ENCODE peak calls at places on chromosome 7, in seven cellular contexts. One of them, this sample, is unnamed.

GRCh38 chr7:101094791-101095375 is 9.6 kb downstream of the TRIM56 start:
- DNase-seq in right lobe of liver: peak
- DNase-seq in thyroid gland: peak
- DNase-seq in NB4: peak
- DNase-seq in sigmoid colon: peak
- DNase-seq in heart left ventricle: peak
- DNase-seq in prostate gland: no peak
- DNase-seq in this sample: no peak

GRCh38 chr7:142111509-142111908 is at the start of gene MGAM2:
- DNase-seq in right lobe of liver: no peak
- DNase-seq in thyroid gland: no peak
- DNase-seq in NB4: no peak
- DNase-seq in sigmoid colon: no peak
- DNase-seq in heart left ventricle: no peak
- DNase-seq in prostate gland: no peak
- DNase-seq in this sample: no peak

GRCh38 chr7:36207451-36208291 is 54.6 kb downstream of the EEPD1 start:
- DNase-seq in right lobe of liver: peak
- DNase-seq in thyroid gland: peak
- DNase-seq in NB4: peak
- DNase-seq in sigmoid colon: peak
- DNase-seq in heart left ventricle: peak
- DNase-seq in prostate gland: no peak
- DNase-seq in this sample: peak

GRCh38 chr7:414681-415560 is 104.7 kb downstream of the PDGFA start:
- DNase-seq in right lobe of liver: peak
- DNase-seq in thyroid gland: no peak
- DNase-seq in NB4: no peak
- DNase-seq in sigmoid colon: peak
- DNase-seq in heart left ventricle: no peak
- DNase-seq in prostate gland: no peak
- DNase-seq in this sample: no peak

GRCh38 chr7:28104811-28105210 is 75.8 kb downstream of the JAZF1 start:
- DNase-seq in right lobe of liver: no peak
- DNase-seq in thyroid gland: no peak
- DNase-seq in NB4: no peak
- DNase-seq in sigmoid colon: no peak
- DNase-seq in heart left ventricle: no peak
- DNase-seq in prostate gland: no peak
- DNase-seq in this sample: no peak

GRCh38 chr7:96827701-96828100 is 118.1 kb upstream of the SEM1 start:
- DNase-seq in right lobe of liver: no peak
- DNase-seq in thyroid gland: no peak
- DNase-seq in NB4: no peak
- DNase-seq in sigmoid colon: no peak
- DNase-seq in heart left ventricle: no peak
- DNase-seq in prostate gland: no peak
- DNase-seq in this sample: no peak

GRCh38 chr7:2477447-2478386 is 1.5 kb upstream of the GRIFIN start:
- DNase-seq in right lobe of liver: peak
- DNase-seq in thyroid gland: peak
- DNase-seq in NB4: peak
- DNase-seq in sigmoid colon: no peak
- DNase-seq in heart left ventricle: peak
- DNase-seq in prostate gland: peak
- DNase-seq in this sample: peak

GRCh38 chr7:101121996-101122932 is 4.6 kb upstream of the SERPINE1 start:
- DNase-seq in right lobe of liver: peak
- DNase-seq in thyroid gland: peak
- DNase-seq in NB4: no peak
- DNase-seq in sigmoid colon: peak
- DNase-seq in heart left ventricle: peak
- DNase-seq in prostate gland: no peak
- DNase-seq in this sample: peak

GRCh38 chr7:131232768-131233167 is 94.9 kb upstream of the MKLN1 start:
- DNase-seq in right lobe of liver: no peak
- DNase-seq in thyroid gland: no peak
- DNase-seq in NB4: no peak
- DNase-seq in sigmoid colon: no peak
- DNase-seq in heart left ventricle: no peak
- DNase-seq in prostate gland: no peak
- DNase-seq in this sample: no peak

GRCh38 chr7:115980175-115980574 is 50.4 kb downstream of the TFEC start:
- DNase-seq in right lobe of liver: no peak
- DNase-seq in thyroid gland: no peak
- DNase-seq in NB4: no peak
- DNase-seq in sigmoid colon: no peak
- DNase-seq in heart left ventricle: no peak
- DNase-seq in prostate gland: no peak
- DNase-seq in this sample: no peak

GRCh38 chr7:81267508-81267907 is 348.7 kb upstream of the SEMA3C start:
- DNase-seq in right lobe of liver: no peak
- DNase-seq in thyroid gland: no peak
- DNase-seq in NB4: peak
- DNase-seq in sigmoid colon: no peak
- DNase-seq in heart left ventricle: no peak
- DNase-seq in prostate gland: no peak
- DNase-seq in this sample: no peak

GRCh38 chr7:75546272-75547015 is 54.3 kb downstream of the SPDYE5 start:
- DNase-seq in right lobe of liver: no peak
- DNase-seq in thyroid gland: no peak
- DNase-seq in NB4: no peak
- DNase-seq in sigmoid colon: no peak
- DNase-seq in heart left ventricle: no peak
- DNase-seq in prostate gland: no peak
- DNase-seq in this sample: no peak

GRCh38 chr7:39413866-39414668 is 152.1 kb upstream of the YAE1 start:
- DNase-seq in right lobe of liver: peak
- DNase-seq in thyroid gland: peak
- DNase-seq in NB4: peak
- DNase-seq in sigmoid colon: peak
- DNase-seq in heart left ventricle: peak
- DNase-seq in prostate gland: peak
- DNase-seq in this sample: peak

GRCh38 chr7:4436361-4436899 is 245.7 kb upstream of the FOXK1 start:
- DNase-seq in right lobe of liver: no peak
- DNase-seq in thyroid gland: no peak
- DNase-seq in NB4: no peak
- DNase-seq in sigmoid colon: no peak
- DNase-seq in heart left ventricle: no peak
- DNase-seq in prostate gland: no peak
- DNase-seq in this sample: no peak

GRCh38 chr7:106947244-106947728 is 82.2 kb downstream of the PIK3CG start:
- DNase-seq in right lobe of liver: no peak
- DNase-seq in thyroid gland: peak
- DNase-seq in NB4: peak
- DNase-seq in sigmoid colon: no peak
- DNase-seq in heart left ventricle: peak
- DNase-seq in prostate gland: peak
- DNase-seq in this sample: peak

GRCh38 chr7:1787241-1787640 is 117.2 kb downstream of the ELFN1 start:
- DNase-seq in right lobe of liver: no peak
- DNase-seq in thyroid gland: no peak
- DNase-seq in NB4: no peak
- DNase-seq in sigmoid colon: peak
- DNase-seq in heart left ventricle: no peak
- DNase-seq in prostate gland: no peak
- DNase-seq in this sample: no peak

GRCh38 chr7:39624935-39625694 is 1.7 kb downstream of the RALA start:
- DNase-seq in right lobe of liver: no peak
- DNase-seq in thyroid gland: no peak
- DNase-seq in NB4: peak
- DNase-seq in sigmoid colon: no peak
- DNase-seq in heart left ventricle: no peak
- DNase-seq in prostate gland: no peak
- DNase-seq in this sample: no peak

GRCh38 chr7:156402255-156402654 is 238.3 kb upstream of the RNF32 start:
- DNase-seq in right lobe of liver: no peak
- DNase-seq in thyroid gland: no peak
- DNase-seq in NB4: no peak
- DNase-seq in sigmoid colon: no peak
- DNase-seq in heart left ventricle: no peak
- DNase-seq in prostate gland: no peak
- DNase-seq in this sample: peak

GRCh38 chr7:30433082-30433481 is 45.5 kb downstream of the NOD1 start:
- DNase-seq in right lobe of liver: no peak
- DNase-seq in thyroid gland: peak
- DNase-seq in NB4: peak
- DNase-seq in sigmoid colon: peak
- DNase-seq in heart left ventricle: peak
- DNase-seq in prostate gland: peak
- DNase-seq in this sample: no peak

GRCh38 chr7:135282621-135283295 is 49.1 kb downstream of the STRA8 start:
- DNase-seq in right lobe of liver: no peak
- DNase-seq in thyroid gland: no peak
- DNase-seq in NB4: no peak
- DNase-seq in sigmoid colon: no peak
- DNase-seq in heart left ventricle: no peak
- DNase-seq in prostate gland: no peak
- DNase-seq in this sample: peak

GRCh38 chr7:103065666-103066065 is 8.9 kb downstream of the FBXL13 start:
- DNase-seq in right lobe of liver: peak
- DNase-seq in thyroid gland: peak
- DNase-seq in NB4: peak
- DNase-seq in sigmoid colon: no peak
- DNase-seq in heart left ventricle: no peak
- DNase-seq in prostate gland: no peak
- DNase-seq in this sample: no peak

DNA sequence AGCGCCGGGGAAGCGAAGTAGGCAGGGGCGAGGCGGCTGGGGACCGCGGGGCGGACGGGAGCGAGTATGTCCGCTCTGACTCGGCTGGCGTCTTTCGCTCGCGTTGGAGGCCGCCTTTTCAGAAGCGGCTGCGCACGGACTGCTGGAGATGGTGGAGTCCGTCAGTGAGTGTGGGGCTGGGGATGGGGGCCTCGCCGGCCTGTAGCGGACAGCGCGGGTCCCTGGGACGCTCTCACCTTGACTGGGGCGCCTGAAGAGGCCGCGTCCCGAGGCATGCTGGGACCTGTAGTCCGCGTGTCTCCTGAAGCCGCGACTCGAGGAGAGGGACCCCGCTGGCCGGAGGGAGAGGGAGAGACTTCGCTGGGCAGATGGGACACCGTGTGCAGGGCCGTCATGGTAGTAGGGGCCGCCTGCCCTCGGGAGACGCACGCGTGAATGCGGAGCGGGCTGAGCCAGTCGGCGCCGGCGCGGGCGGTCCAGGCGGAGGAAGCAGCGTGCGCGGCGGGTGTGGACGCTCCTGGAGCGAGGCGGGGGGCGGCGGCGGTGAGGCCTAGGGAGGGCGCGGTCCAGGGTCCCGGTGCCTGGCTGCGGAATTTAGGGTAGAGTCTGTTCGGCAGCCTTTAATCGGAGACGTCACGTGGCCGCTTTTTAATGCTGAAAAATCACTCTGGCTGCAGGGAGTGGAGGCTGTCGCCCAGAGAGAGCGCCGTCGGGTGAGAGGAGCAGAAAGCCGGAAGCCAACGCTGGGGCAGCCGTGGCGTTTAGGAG is at the start of gene NDUFB2:
- DNase-seq in right lobe of liver: peak
- DNase-seq in thyroid gland: peak
- DNase-seq in NB4: peak
- DNase-seq in sigmoid colon: peak
- DNase-seq in heart left ventricle: peak
- DNase-seq in prostate gland: peak
- DNase-seq in this sample: peak
- TF ChIP-seq POLR2A in right lobe of liver: peak
- TF ChIP-seq POLR2A in thyroid gland: peak
- TF ChIP-seq POLR2A in NB4: peak
- TF ChIP-seq POLR2A in sigmoid colon: peak
- TF ChIP-seq POLR2A in heart left ventricle: no peak
- TF ChIP-seq POLR2A in prostate gland: peak
- TF ChIP-seq POLR2A in this sample: peak

DNA sequence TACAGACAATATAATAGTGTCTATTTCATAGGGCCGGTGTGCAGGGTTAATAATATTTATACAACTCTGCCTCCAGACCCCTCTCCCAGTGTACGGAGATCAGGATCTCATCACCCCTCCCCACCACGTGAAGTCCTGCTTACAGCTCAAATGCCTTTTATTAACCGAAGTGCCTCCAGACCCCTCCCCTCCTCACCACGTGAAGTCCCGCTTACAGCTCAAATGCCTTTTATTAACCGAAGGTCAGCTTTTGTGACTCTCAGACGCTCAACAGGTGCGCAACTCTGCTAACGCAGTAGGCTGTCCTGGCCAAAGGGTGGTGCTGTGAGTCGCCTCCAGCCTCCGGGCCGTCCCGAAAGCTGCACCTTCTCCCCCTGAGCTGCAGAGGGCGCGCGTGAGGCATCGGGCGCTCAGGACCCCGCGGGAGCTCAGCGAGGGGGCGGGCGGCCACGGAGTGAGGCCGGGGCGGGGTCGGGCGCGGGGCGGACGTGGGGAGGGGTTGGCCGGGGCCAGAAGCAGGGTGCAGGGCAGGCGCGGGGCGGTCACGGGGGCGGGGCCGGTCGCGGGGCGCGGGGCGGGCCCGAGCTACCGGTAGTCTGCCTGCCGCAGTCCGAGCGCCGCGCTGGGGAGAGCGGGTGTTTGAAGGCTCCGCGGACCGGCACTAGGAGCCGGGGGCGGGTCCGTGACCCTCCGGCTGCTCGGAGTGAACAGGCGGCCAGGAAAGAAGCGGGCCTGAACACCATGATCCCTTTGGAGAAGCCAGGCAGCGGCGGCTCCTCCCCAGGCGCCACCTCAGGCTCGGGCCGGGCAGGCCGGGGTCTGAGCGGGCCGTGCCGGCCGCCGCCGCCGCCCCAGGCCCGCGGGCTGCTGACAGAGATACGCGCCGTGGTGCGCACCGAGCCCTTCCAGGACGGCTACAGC is at the start of gene STK17A:
- DNase-seq in right lobe of liver: peak
- DNase-seq in thyroid gland: peak
- DNase-seq in NB4: peak
- DNase-seq in sigmoid colon: peak
- DNase-seq in heart left ventricle: peak
- DNase-seq in prostate gland: peak
- DNase-seq in this sample: peak
- TF ChIP-seq POLR2A in right lobe of liver: peak
- TF ChIP-seq POLR2A in thyroid gland: peak
- TF ChIP-seq POLR2A in NB4: peak
- TF ChIP-seq POLR2A in sigmoid colon: no peak
- TF ChIP-seq POLR2A in heart left ventricle: no peak
- TF ChIP-seq POLR2A in prostate gland: peak
- TF ChIP-seq POLR2A in this sample: peak

GRCh38 chr7:74289018-74289659 is at the start of gene CLIP2:
- DNase-seq in right lobe of liver: peak
- DNase-seq in thyroid gland: peak
- DNase-seq in NB4: peak
- DNase-seq in sigmoid colon: peak
- DNase-seq in heart left ventricle: peak
- DNase-seq in prostate gland: peak
- DNase-seq in this sample: peak
- TF ChIP-seq POLR2A in right lobe of liver: peak
- TF ChIP-seq POLR2A in thyroid gland: no peak
- TF ChIP-seq POLR2A in NB4: peak
- TF ChIP-seq POLR2A in sigmoid colon: no peak
- TF ChIP-seq POLR2A in heart left ventricle: no peak
- TF ChIP-seq POLR2A in prostate gland: peak
- TF ChIP-seq POLR2A in this sample: peak

GRCh38 chr7:52691257-52691656 is 344.2 kb upstream of the POM121L12 start:
- DNase-seq in right lobe of liver: no peak
- DNase-seq in thyroid gland: no peak
- DNase-seq in NB4: no peak
- DNase-seq in sigmoid colon: no peak
- DNase-seq in heart left ventricle: no peak
- DNase-seq in prostate gland: no peak
- DNase-seq in this sample: no peak

GRCh38 chr7:52696183-52696582 is 339.2 kb upstream of the POM121L12 start:
- DNase-seq in right lobe of liver: no peak
- DNase-seq in thyroid gland: no peak
- DNase-seq in NB4: no peak
- DNase-seq in sigmoid colon: no peak
- DNase-seq in heart left ventricle: no peak
- DNase-seq in prostate gland: no peak
- DNase-seq in this sample: no peak
- TF ChIP-seq POLR2A in right lobe of liver: no peak
- TF ChIP-seq POLR2A in thyroid gland: no peak
- TF ChIP-seq POLR2A in NB4: no peak
- TF ChIP-seq POLR2A in sigmoid colon: no peak
- TF ChIP-seq POLR2A in heart left ventricle: no peak
- TF ChIP-seq POLR2A in prostate gland: no peak
- TF ChIP-seq POLR2A in this sample: no peak